ENCODE peak calls at places on chromosomes 4 and X, in five cellular contexts. One of them, this sample, is unnamed.

GRCh38 chr4:97558204-97558804 is 585.0 kb downstream of the STPG2 start:
- DNase-seq in stimulated activated effector memory CD8-positive, alpha-beta T cell treated with anti-CD3 and anti-CD28 coated beads, Interleukin-12 subunit alpha, Interleukin-12 subunit beta, amount 100 ng/mL, for 72 hours: no peak
- DNase-seq in GM12865: no peak
- DNase-seq in iPS DF 6.9: peak
- DNase-seq in AG10803: no peak
- DNase-seq in this sample: no peak

GRCh38 chr4:37628977-37629609 is 57.1 kb downstream of the RELL1 start:
- DNase-seq in stimulated activated effector memory CD8-positive, alpha-beta T cell treated with anti-CD3 and anti-CD28 coated beads, Interleukin-12 subunit alpha, Interleukin-12 subunit beta, amount 100 ng/mL, for 72 hours: no peak
- DNase-seq in GM12865: no peak
- DNase-seq in iPS DF 6.9: no peak
- DNase-seq in AG10803: peak
- DNase-seq in this sample: peak

GRCh38 chr4:39029752-39030694 is 2.2 kb downstream of the TMEM156 start:
- DNase-seq in stimulated activated effector memory CD8-positive, alpha-beta T cell treated with anti-CD3 and anti-CD28 coated beads, Interleukin-12 subunit alpha, Interleukin-12 subunit beta, amount 100 ng/mL, for 72 hours: no peak
- DNase-seq in GM12865: peak
- DNase-seq in iPS DF 6.9: no peak
- DNase-seq in AG10803: no peak
- DNase-seq in this sample: no peak

GRCh38 chr4:80361329-80361900 is 25.9 kb downstream of the CFAP299 start:
- DNase-seq in stimulated activated effector memory CD8-positive, alpha-beta T cell treated with anti-CD3 and anti-CD28 coated beads, Interleukin-12 subunit alpha, Interleukin-12 subunit beta, amount 100 ng/mL, for 72 hours: no peak
- DNase-seq in GM12865: peak
- DNase-seq in iPS DF 6.9: no peak
- DNase-seq in AG10803: peak
- DNase-seq in this sample: peak

GRCh38 chr4:47615385-47615784 is 130.3 kb downstream of the ATP10D start:
- DNase-seq in stimulated activated effector memory CD8-positive, alpha-beta T cell treated with anti-CD3 and anti-CD28 coated beads, Interleukin-12 subunit alpha, Interleukin-12 subunit beta, amount 100 ng/mL, for 72 hours: no peak
- DNase-seq in GM12865: no peak
- DNase-seq in iPS DF 6.9: no peak
- DNase-seq in AG10803: peak
- DNase-seq in this sample: peak

GRCh38 chr4:38132140-38132673 is 172.0 kb downstream of the PTTG2 start:
- DNase-seq in stimulated activated effector memory CD8-positive, alpha-beta T cell treated with anti-CD3 and anti-CD28 coated beads, Interleukin-12 subunit alpha, Interleukin-12 subunit beta, amount 100 ng/mL, for 72 hours: peak
- DNase-seq in GM12865: peak
- DNase-seq in iPS DF 6.9: no peak
- DNase-seq in AG10803: peak
- DNase-seq in this sample: peak

GRCh38 chr4:53376900-53377299 is 541 bp upstream of the FIP1L1 start:
- DNase-seq in stimulated activated effector memory CD8-positive, alpha-beta T cell treated with anti-CD3 and anti-CD28 coated beads, Interleukin-12 subunit alpha, Interleukin-12 subunit beta, amount 100 ng/mL, for 72 hours: no peak
- DNase-seq in GM12865: peak
- DNase-seq in iPS DF 6.9: no peak
- DNase-seq in AG10803: no peak
- DNase-seq in this sample: peak

GRCh38 chr4:11628093-11628725 is 199.5 kb upstream of the HS3ST1 start:
- DNase-seq in stimulated activated effector memory CD8-positive, alpha-beta T cell treated with anti-CD3 and anti-CD28 coated beads, Interleukin-12 subunit alpha, Interleukin-12 subunit beta, amount 100 ng/mL, for 72 hours: no peak
- DNase-seq in GM12865: no peak
- DNase-seq in iPS DF 6.9: no peak
- DNase-seq in AG10803: no peak
- DNase-seq in this sample: peak

GRCh38 chr4:5157721-5158390 is 106.6 kb downstream of the STK32B start:
- DNase-seq in stimulated activated effector memory CD8-positive, alpha-beta T cell treated with anti-CD3 and anti-CD28 coated beads, Interleukin-12 subunit alpha, Interleukin-12 subunit beta, amount 100 ng/mL, for 72 hours: no peak
- DNase-seq in GM12865: no peak
- DNase-seq in iPS DF 6.9: no peak
- DNase-seq in AG10803: peak
- DNase-seq in this sample: no peak

GRCh38 chr4:148112231-148112982 is 329.8 kb downstream of the NR3C2 start:
- DNase-seq in stimulated activated effector memory CD8-positive, alpha-beta T cell treated with anti-CD3 and anti-CD28 coated beads, Interleukin-12 subunit alpha, Interleukin-12 subunit beta, amount 100 ng/mL, for 72 hours: no peak
- DNase-seq in GM12865: no peak
- DNase-seq in iPS DF 6.9: no peak
- DNase-seq in AG10803: peak
- DNase-seq in this sample: peak

GRCh38 chr4:157151711-157152110 is 68.8 kb upstream of the GRIA2 start:
- DNase-seq in stimulated activated effector memory CD8-positive, alpha-beta T cell treated with anti-CD3 and anti-CD28 coated beads, Interleukin-12 subunit alpha, Interleukin-12 subunit beta, amount 100 ng/mL, for 72 hours: no peak
- DNase-seq in GM12865: no peak
- DNase-seq in iPS DF 6.9: no peak
- DNase-seq in AG10803: peak
- DNase-seq in this sample: peak

GRCh38 chrX:70007946-70008345 is 41.8 kb downstream of the AWAT2 start:
- DNase-seq in stimulated activated effector memory CD8-positive, alpha-beta T cell treated with anti-CD3 and anti-CD28 coated beads, Interleukin-12 subunit alpha, Interleukin-12 subunit beta, amount 100 ng/mL, for 72 hours: no peak
- DNase-seq in GM12865: no peak
- DNase-seq in iPS DF 6.9: no peak
- DNase-seq in AG10803: no peak
- DNase-seq in this sample: no peak

GRCh38 chrX:117610806-117611205 is 505.8 kb downstream of the KLHL13 start:
- DNase-seq in stimulated activated effector memory CD8-positive, alpha-beta T cell treated with anti-CD3 and anti-CD28 coated beads, Interleukin-12 subunit alpha, Interleukin-12 subunit beta, amount 100 ng/mL, for 72 hours: no peak
- DNase-seq in GM12865: no peak
- DNase-seq in iPS DF 6.9: no peak
- DNase-seq in AG10803: no peak
- DNase-seq in this sample: no peak

GRCh38 chrX:139293991-139294390 is 236.5 kb upstream of the F9 start:
- DNase-seq in stimulated activated effector memory CD8-positive, alpha-beta T cell treated with anti-CD3 and anti-CD28 coated beads, Interleukin-12 subunit alpha, Interleukin-12 subunit beta, amount 100 ng/mL, for 72 hours: no peak
- DNase-seq in GM12865: no peak
- DNase-seq in iPS DF 6.9: no peak
- DNase-seq in AG10803: no peak
- DNase-seq in this sample: no peak

GRCh38 chr4:103634236-103634635 is 85.5 kb downstream of the TACR3 start:
- DNase-seq in stimulated activated effector memory CD8-positive, alpha-beta T cell treated with anti-CD3 and anti-CD28 coated beads, Interleukin-12 subunit alpha, Interleukin-12 subunit beta, amount 100 ng/mL, for 72 hours: no peak
- DNase-seq in GM12865: no peak
- DNase-seq in iPS DF 6.9: no peak
- DNase-seq in AG10803: no peak
- DNase-seq in this sample: no peak

GRCh38 chr4:145433684-145434083 is 48.0 kb upstream of the SMAD1 start:
- DNase-seq in stimulated activated effector memory CD8-positive, alpha-beta T cell treated with anti-CD3 and anti-CD28 coated beads, Interleukin-12 subunit alpha, Interleukin-12 subunit beta, amount 100 ng/mL, for 72 hours: no peak
- DNase-seq in GM12865: no peak
- DNase-seq in iPS DF 6.9: no peak
- DNase-seq in AG10803: no peak
- DNase-seq in this sample: no peak

GRCh38 chr4:38313175-38313574 is 350.8 kb upstream of the KLF3 start:
- DNase-seq in stimulated activated effector memory CD8-positive, alpha-beta T cell treated with anti-CD3 and anti-CD28 coated beads, Interleukin-12 subunit alpha, Interleukin-12 subunit beta, amount 100 ng/mL, for 72 hours: no peak
- DNase-seq in GM12865: no peak
- DNase-seq in iPS DF 6.9: no peak
- DNase-seq in AG10803: no peak
- DNase-seq in this sample: no peak

GRCh38 chr4:139853309-139853708 is 187.7 kb downstream of the MGST2 start:
- DNase-seq in stimulated activated effector memory CD8-positive, alpha-beta T cell treated with anti-CD3 and anti-CD28 coated beads, Interleukin-12 subunit alpha, Interleukin-12 subunit beta, amount 100 ng/mL, for 72 hours: no peak
- DNase-seq in GM12865: no peak
- DNase-seq in iPS DF 6.9: peak
- DNase-seq in AG10803: no peak
- DNase-seq in this sample: no peak

GRCh38 chrX:11786862-11787261 is 28.8 kb downstream of the MSL3 start:
- DNase-seq in stimulated activated effector memory CD8-positive, alpha-beta T cell treated with anti-CD3 and anti-CD28 coated beads, Interleukin-12 subunit alpha, Interleukin-12 subunit beta, amount 100 ng/mL, for 72 hours: no peak
- DNase-seq in GM12865: peak
- DNase-seq in iPS DF 6.9: no peak
- DNase-seq in AG10803: no peak
- DNase-seq in this sample: no peak

GRCh38 chr4:120066182-120066524 is 495 bp downstream of the MAD2L1 start:
- DNase-seq in stimulated activated effector memory CD8-positive, alpha-beta T cell treated with anti-CD3 and anti-CD28 coated beads, Interleukin-12 subunit alpha, Interleukin-12 subunit beta, amount 100 ng/mL, for 72 hours: no peak
- DNase-seq in GM12865: peak
- DNase-seq in iPS DF 6.9: no peak
- DNase-seq in AG10803: no peak
- DNase-seq in this sample: no peak

GRCh38 chr4:170465434-170465833 is 375.7 kb upstream of the AADAT start:
- DNase-seq in stimulated activated effector memory CD8-positive, alpha-beta T cell treated with anti-CD3 and anti-CD28 coated beads, Interleukin-12 subunit alpha, Interleukin-12 subunit beta, amount 100 ng/mL, for 72 hours: no peak
- DNase-seq in GM12865: no peak
- DNase-seq in iPS DF 6.9: no peak
- DNase-seq in AG10803: no peak
- DNase-seq in this sample: no peak

GRCh38 chr4:66351761-66352160 is 681.5 kb upstream of the EPHA5 start:
- DNase-seq in stimulated activated effector memory CD8-positive, alpha-beta T cell treated with anti-CD3 and anti-CD28 coated beads, Interleukin-12 subunit alpha, Interleukin-12 subunit beta, amount 100 ng/mL, for 72 hours: no peak
- DNase-seq in GM12865: no peak
- DNase-seq in iPS DF 6.9: no peak
- DNase-seq in AG10803: no peak
- DNase-seq in this sample: no peak